ENCODE peak calls at places on chromosomes 3 and 15, in four cellular contexts. One of them, this sample, is unnamed. For H3K9me3, the result is how much of the 10 kb centered on the place peaks cover.

GRCh38 chr15:80461370-80462060 is 57.3 kb downstream of the ARNT2 start:
- DNase-seq in heart right ventricle: no peak
- DNase-seq in heart left ventricle: no peak
- DNase-seq in A549: no peak
- DNase-seq in this sample: no peak

GRCh38 chr3:100269410-100270217 is 8.8 kb downstream of the TBC1D23 start:
- DNase-seq in heart right ventricle: no peak
- DNase-seq in heart left ventricle: no peak
- DNase-seq in A549: no peak
- DNase-seq in this sample: no peak

GRCh38 chr15:74821091-74821789 is 5.2 kb upstream of the CPLX3 start:
- DNase-seq in heart right ventricle: no peak
- DNase-seq in heart left ventricle: no peak
- DNase-seq in A549: no peak
- DNase-seq in this sample: no peak

GRCh38 chr15:69798481-69799315 is 299.0 kb downstream of the TLE3 start:
- DNase-seq in heart right ventricle: no peak
- DNase-seq in heart left ventricle: no peak
- DNase-seq in A549: no peak
- DNase-seq in this sample: no peak

GRCh38 chr15:74884428-74885223 is 5.2 kb upstream of the MPI start:
- DNase-seq in heart right ventricle: no peak
- DNase-seq in heart left ventricle: no peak
- DNase-seq in A549: no peak
- DNase-seq in this sample: no peak

GRCh38 chr15:87704276-87704675 is 552.3 kb downstream of the NTRK3 start:
- DNase-seq in heart right ventricle: no peak
- DNase-seq in heart left ventricle: no peak
- DNase-seq in A549: no peak
- DNase-seq in this sample: no peak

GRCh38 chr15:68298882-68299381 is 21.4 kb downstream of the FEM1B start:
- DNase-seq in heart right ventricle: no peak
- DNase-seq in heart left ventricle: no peak
- DNase-seq in A549: no peak
- DNase-seq in this sample: no peak

GRCh38 chr15:66505430-66505811 is 295 bp downstream of the ZWILCH start:
- DNase-seq in heart right ventricle: no peak
- DNase-seq in heart left ventricle: no peak
- DNase-seq in A549: peak
- DNase-seq in this sample: no peak

GRCh38 chr15:57510647-57511046 is 81.1 kb upstream of the MYZAP start:
- DNase-seq in heart right ventricle: peak
- DNase-seq in heart left ventricle: peak
- DNase-seq in A549: no peak
- DNase-seq in this sample: no peak

GRCh38 chr15:46848704-46849103 is 868.6 kb upstream of the SEMA6D start:
- DNase-seq in heart right ventricle: no peak
- DNase-seq in heart left ventricle: no peak
- DNase-seq in A549: no peak
- DNase-seq in this sample: peak

GRCh38 chr15:101115887-101116680 is 135.8 kb downstream of the CHSY1 start:
- DNase-seq in heart right ventricle: peak
- DNase-seq in heart left ventricle: peak
- DNase-seq in A549: no peak
- DNase-seq in this sample: peak

GRCh38 chr3:33942483-33943150 is 144.2 kb downstream of the PDCD6IP start:
- DNase-seq in heart right ventricle: no peak
- DNase-seq in heart left ventricle: no peak
- DNase-seq in A549: no peak
- DNase-seq in this sample: no peak

GRCh38 chr3:57108684-57109083 is 48.2 kb downstream of the SPATA12 start:
- DNase-seq in heart right ventricle: no peak
- DNase-seq in heart left ventricle: no peak
- DNase-seq in A549: no peak
- DNase-seq in this sample: no peak

GRCh38 chr3:50242371-50242770 is 6.4 kb downstream of the GNAI2 start:
- DNase-seq in heart right ventricle: no peak
- DNase-seq in heart left ventricle: no peak
- DNase-seq in A549: no peak
- DNase-seq in this sample: no peak
- H3K4me3 ChIP-seq in heart right ventricle: peak
- H3K4me3 ChIP-seq in heart left ventricle: no peak
- H3K4me3 ChIP-seq in A549: no peak
- H3K4me3 ChIP-seq in this sample: no peak

GRCh38 chr15:22846073-22846472 is 7.6 kb downstream of the NIPA2 start:
- DNase-seq in heart right ventricle: no peak
- DNase-seq in heart left ventricle: no peak
- DNase-seq in A549: no peak
- DNase-seq in this sample: no peak

GRCh38 chr15:22850055-22850454 is 11.6 kb downstream of the NIPA2 start:
- DNase-seq in heart right ventricle: no peak
- DNase-seq in heart left ventricle: no peak
- DNase-seq in A549: no peak
- DNase-seq in this sample: no peak

GRCh38 chr15:22845289-22845900 is 6.9 kb downstream of the NIPA2 start:
- DNase-seq in heart right ventricle: no peak
- DNase-seq in heart left ventricle: no peak
- DNase-seq in A549: no peak
- DNase-seq in this sample: no peak

GRCh38 chr15:22839046-22839705 is 710 bp downstream of the NIPA2 start:
- DNase-seq in heart right ventricle: no peak
- DNase-seq in heart left ventricle: no peak
- DNase-seq in A549: peak
- DNase-seq in this sample: no peak

GRCh38 chr15:22844421-22845288 is 6.2 kb downstream of the NIPA2 start:
- DNase-seq in heart right ventricle: no peak
- DNase-seq in heart left ventricle: no peak
- DNase-seq in A549: no peak
- DNase-seq in this sample: no peak
- H3K27ac ChIP-seq in heart right ventricle: no peak
- H3K27ac ChIP-seq in heart left ventricle: no peak
- H3K27ac ChIP-seq in A549: no peak
- H3K27ac ChIP-seq in this sample: no peak

DNA sequence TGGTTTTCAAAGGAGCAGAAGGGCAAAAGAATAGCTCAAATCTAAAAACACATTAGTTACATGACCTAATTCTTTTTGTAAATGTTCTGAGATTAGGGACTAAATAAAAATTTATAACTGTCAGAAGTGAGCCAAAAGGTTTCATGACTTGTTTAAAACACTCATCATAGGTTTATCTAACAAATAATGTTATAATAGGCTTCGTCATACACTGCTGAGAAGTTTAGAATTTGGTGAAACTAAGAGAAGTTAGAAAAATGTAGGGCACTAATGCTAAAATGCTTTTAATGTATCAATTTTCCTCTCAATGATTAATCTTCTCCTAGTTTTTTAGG is 468.8 kb upstream of the CDIN1 start:
- DNase-seq in heart right ventricle: no peak
- DNase-seq in heart left ventricle: no peak
- DNase-seq in A549: no peak
- DNase-seq in this sample: no peak
- H3K9me3 ChIP-seq in heart right ventricle: under half
- H3K9me3 ChIP-seq in heart left ventricle: under half
- H3K9me3 ChIP-seq in A549: under half
- H3K9me3 ChIP-seq in this sample: under half

DNA sequence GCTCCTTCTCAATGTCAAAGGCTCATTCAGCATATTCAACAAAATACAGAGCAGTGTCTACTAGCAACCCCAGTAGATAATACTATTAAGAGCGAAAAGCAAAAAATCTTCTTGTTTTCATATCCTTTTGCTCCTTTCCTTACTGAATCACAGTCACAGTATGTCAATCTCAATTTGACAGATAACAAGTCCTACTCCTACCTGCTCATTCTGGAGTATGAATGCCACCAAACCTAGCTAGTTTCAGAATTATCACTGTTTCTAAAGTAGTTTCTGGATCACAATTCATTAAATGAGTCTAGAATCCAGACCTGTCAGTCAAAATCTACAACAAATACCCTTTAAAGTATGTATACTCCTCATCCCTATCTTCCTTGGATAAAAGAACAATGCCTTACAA is 51.5 kb downstream of the MKRN2 start:
- DNase-seq in heart right ventricle: no peak
- DNase-seq in heart left ventricle: no peak
- DNase-seq in A549: no peak
- DNase-seq in this sample: no peak
- H3K4me3 ChIP-seq in heart right ventricle: no peak
- H3K4me3 ChIP-seq in heart left ventricle: no peak
- H3K4me3 ChIP-seq in A549: no peak
- H3K4me3 ChIP-seq in this sample: no peak

GRCh38 chr15:84819291-84819768 is 2.2 kb downstream of the ALPK3 start:
- DNase-seq in heart right ventricle: peak
- DNase-seq in heart left ventricle: peak
- DNase-seq in A549: no peak
- DNase-seq in this sample: peak
- H3K27ac ChIP-seq in heart right ventricle: peak
- H3K27ac ChIP-seq in heart left ventricle: peak
- H3K27ac ChIP-seq in A549: peak
- H3K27ac ChIP-seq in this sample: no peak

DNA sequence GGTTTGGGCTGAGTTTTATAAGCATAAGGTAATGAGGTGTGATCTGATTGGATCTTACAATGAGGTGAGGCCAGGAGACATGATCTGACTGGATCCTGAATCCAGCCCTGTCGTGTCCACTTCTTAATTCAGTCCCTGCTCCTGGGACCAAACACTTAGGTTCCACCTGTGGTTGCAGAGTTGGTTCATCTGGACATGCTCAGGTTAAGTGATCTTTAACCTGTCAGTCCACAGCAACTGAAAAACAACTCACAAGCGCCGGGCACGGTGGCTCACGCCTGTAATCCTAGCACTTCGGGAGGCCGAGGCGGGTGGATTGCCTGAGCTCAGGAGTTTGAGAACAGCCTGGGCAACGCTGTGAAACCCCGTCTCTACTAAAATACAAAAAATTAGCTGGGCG is 679.3 kb upstream of the ALCAM start:
- DNase-seq in heart right ventricle: no peak
- DNase-seq in heart left ventricle: no peak
- DNase-seq in A549: no peak
- DNase-seq in this sample: no peak
- H3K9me3 ChIP-seq in heart right ventricle: under half
- H3K9me3 ChIP-seq in heart left ventricle: under half
- H3K9me3 ChIP-seq in A549: under half
- H3K9me3 ChIP-seq in this sample: under half

DNA sequence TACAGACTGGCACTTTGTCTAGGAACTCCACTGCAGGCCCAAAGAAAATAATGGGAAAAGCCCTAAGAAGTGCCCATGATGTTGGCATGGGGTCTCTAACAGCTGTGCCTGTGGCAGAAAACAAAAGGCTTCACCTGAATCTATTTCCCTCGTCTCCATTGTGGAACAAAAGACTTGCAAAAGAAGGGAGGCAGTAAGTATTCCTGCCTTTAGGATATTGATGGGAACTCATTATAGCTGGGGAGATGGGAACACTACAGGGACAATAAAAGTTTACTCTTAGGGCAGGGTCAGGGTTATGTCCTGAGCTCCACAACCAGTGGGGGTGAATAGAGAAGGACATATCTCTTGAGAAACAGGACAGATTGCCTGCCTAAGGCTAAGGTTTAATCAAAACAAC is 930.6 kb upstream of the EPHA6 start:
- DNase-seq in heart right ventricle: no peak
- DNase-seq in heart left ventricle: no peak
- DNase-seq in A549: no peak
- DNase-seq in this sample: no peak
- H3K4me3 ChIP-seq in heart right ventricle: no peak
- H3K4me3 ChIP-seq in heart left ventricle: no peak
- H3K4me3 ChIP-seq in A549: no peak
- H3K4me3 ChIP-seq in this sample: no peak

GRCh38 chr3:61894988-61895935 is 333.9 kb downstream of the PTPRG start:
- DNase-seq in heart right ventricle: no peak
- DNase-seq in heart left ventricle: peak
- DNase-seq in A549: peak
- DNase-seq in this sample: peak
- H3K27ac ChIP-seq in heart right ventricle: peak
- H3K27ac ChIP-seq in heart left ventricle: peak
- H3K27ac ChIP-seq in A549: no peak
- H3K27ac ChIP-seq in this sample: peak

This sample was measured in RWPE2.